ENCODE peak calls at places on chromosomes 2 and 18, in seven cellular contexts. Y is uterus, H is adrenal gland, B is Peyer's patch, N is mammary epithelial cell, Z is SK-N-SH, W is psoas muscle. V is an unnamed sample.

GRCh38 chr2:31249009-31249690 is 15.2 kb downstream of the EHD3 start:
- DNase-seq in Y (no peak), H (no peak), B (no peak), N (no peak), Z (no peak), W (no peak), V (no peak)

GRCh38 chr2:163348843-163349395 is 386.9 kb downstream of the FIGN start:
- DNase-seq in Y (peak), H (peak), B (peak), N (peak), Z (no peak), W (no peak), V (peak)

GRCh38 chr18:47981320-47981719 is 50.9 kb upstream of the SMAD2 start:
- DNase-seq in Y (no peak), H (no peak), B (no peak), N (no peak), Z (no peak), W (no peak), V (no peak)

GRCh38 chr18:32177530-32177929 is 12.3 kb upstream of the MEP1B start:
- DNase-seq in Y (no peak), H (no peak), B (no peak), N (peak), Z (no peak), W (no peak), V (no peak)

GRCh38 chr2:9821805-9822445 is 21.3 kb upstream of the TAF1B start:
- DNase-seq in Y (no peak), H (no peak), B (peak), N (no peak), Z (no peak), W (no peak), V (no peak)

GRCh38 chr2:223203971-223204370 is 152.0 kb downstream of the KCNE4 start:
- DNase-seq in Y (no peak), H (no peak), B (no peak), N (peak), Z (no peak), W (no peak), V (peak)

GRCh38 chr2:68689553-68690537 is 44.8 kb upstream of the ARHGAP25 start:
- DNase-seq in Y (no peak), H (no peak), B (no peak), N (no peak), Z (no peak), W (no peak), V (no peak)

GRCh38 chr2:231709636-231709980 is 1.3 kb downstream of the PTMA start:
- DNase-seq in Y (peak), H (peak), B (peak), N (peak), Z (no peak), W (peak), V (no peak)

GRCh38 chr18:22674300-22674699 is 256.6 kb upstream of the CTAGE1 start:
- DNase-seq in Y (no peak), H (peak), B (no peak), N (peak), Z (no peak), W (no peak), V (peak)

GRCh38 chr18:56952026-56952425 is 194.9 kb upstream of the BOD1L2 start:
- DNase-seq in Y (no peak), H (no peak), B (no peak), N (no peak), Z (no peak), W (no peak), V (no peak)

GRCh38 chr18:58850784-58851469 is 13.8 kb upstream of the ZNF532 start:
- DNase-seq in Y (no peak), H (no peak), B (no peak), N (no peak), Z (no peak), W (peak), V (no peak)

GRCh38 chr2:141105763-141106162 is 1025.1 kb downstream of the LRP1B start:
- DNase-seq in Y (no peak), H (no peak), B (no peak), N (no peak), Z (no peak), W (no peak), V (peak)

DNA sequence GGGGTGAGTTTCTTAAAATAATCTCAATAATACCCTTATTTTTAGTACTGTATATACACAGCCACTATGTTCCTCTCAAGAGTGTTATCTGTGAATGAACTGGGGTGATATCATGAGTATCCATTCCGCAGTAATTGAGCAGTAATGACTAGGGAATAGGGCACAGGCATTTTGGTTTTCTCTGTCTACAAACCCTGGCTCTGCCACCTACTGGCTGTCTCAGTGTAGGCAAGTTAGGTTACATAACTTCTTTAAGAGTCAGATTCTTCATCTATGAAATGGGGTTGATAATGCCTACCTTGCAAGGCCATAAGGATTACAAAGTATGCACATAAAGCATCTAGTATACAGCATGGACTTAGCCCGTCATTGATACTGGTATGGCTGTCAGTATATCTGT is 555.8 kb downstream of the NRXN1 start:
- DNase-seq in Y (no peak), H (no peak), B (no peak), N (peak), Z (no peak), W (no peak), V (no peak)
- TF ChIP-seq CTCF in Y (no peak), H (no peak), B (no peak), N (peak), Z (no peak), W (no peak), V (no peak)

DNA sequence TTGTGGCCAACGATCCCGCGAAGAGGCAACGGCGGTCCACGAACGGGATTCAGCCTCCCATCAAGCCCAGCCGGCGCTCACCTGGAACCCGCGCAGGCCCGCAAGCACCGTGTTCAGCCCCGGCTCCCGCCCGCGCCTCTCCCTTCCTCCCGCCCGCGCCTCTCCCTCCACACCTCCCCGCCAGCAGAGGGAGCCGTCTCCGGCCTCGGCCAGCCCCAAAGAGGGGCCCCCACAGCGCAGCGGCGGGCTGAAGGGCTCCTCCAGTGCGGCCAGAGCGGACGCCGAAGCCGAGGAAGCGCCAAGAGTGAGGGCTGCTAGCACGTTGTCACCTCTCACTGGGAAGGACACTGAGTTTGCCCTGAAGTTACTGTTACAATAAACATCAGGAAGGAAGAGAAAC is 55.3 kb upstream of the LAPTM4A start:
- DNase-seq in Y (no peak), H (peak), B (peak), N (peak), Z (no peak), W (peak), V (no peak)
- TF ChIP-seq CTCF in Y (no peak), H (peak), B (peak), N (peak), Z (peak), W (peak), V (peak)

GRCh38 chr2:203533696-203534471 is 1.2 kb downstream of the RAPH1 start:
- DNase-seq in Y (no peak), H (no peak), B (no peak), N (peak), Z (peak), W (no peak), V (peak)

GRCh38 chr2:203535784-203536590 is 886 bp upstream of the RAPH1 start:
- DNase-seq in Y (no peak), H (no peak), B (no peak), N (no peak), Z (no peak), W (no peak), V (peak)

GRCh38 chr2:203534486-203535077 is 519 bp downstream of the RAPH1 start:
- DNase-seq in Y (peak), H (peak), B (peak), N (peak), Z (peak), W (no peak), V (no peak)

GRCh38 chr2:203532957-203533695 is 2.0 kb downstream of the RAPH1 start:
- DNase-seq in Y (peak), H (peak), B (no peak), N (peak), Z (peak), W (no peak), V (peak)

DNA sequence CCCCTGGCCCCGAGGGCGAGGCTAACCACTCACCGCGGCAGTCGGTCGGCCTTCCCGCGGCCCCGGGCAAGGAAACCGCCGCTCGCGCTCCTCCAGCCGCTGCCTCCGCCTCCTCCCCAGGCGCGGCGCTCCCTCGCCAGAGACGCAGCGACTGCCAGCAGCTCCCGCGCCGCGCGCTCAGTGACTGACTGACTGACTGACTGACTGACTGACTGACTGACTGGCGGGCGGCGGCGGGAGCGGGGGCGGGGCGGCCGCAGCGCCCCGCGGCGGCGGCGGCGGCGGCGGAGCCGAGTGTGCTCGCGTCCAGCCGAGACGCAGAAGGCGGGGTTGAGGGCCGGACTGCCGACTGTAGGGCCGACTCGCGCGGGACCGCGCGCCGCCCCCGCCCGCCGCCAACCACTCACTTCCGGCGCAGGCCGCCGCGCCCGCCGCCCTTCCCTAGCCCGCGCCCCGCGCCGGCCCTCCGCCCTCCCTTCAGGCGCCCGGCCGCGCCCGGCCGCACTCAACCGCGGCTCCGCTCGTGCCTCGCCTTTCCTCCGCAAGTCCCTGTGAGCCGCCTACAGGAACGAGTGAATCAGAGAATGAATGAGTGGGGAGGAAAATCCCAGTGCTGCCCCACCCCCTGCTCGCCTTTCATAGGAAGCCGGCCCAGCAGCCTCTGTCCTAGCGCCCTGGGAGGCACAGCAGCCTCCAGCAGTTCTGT is at the start of gene RAPH1:
- DNase-seq in Y (peak), H (peak), B (peak), N (peak), Z (peak), W (peak), V (peak)
- TF ChIP-seq CTCF in Y (peak), H (no peak), B (peak), N (no peak), Z (no peak), W (peak), V (no peak)

DNA sequence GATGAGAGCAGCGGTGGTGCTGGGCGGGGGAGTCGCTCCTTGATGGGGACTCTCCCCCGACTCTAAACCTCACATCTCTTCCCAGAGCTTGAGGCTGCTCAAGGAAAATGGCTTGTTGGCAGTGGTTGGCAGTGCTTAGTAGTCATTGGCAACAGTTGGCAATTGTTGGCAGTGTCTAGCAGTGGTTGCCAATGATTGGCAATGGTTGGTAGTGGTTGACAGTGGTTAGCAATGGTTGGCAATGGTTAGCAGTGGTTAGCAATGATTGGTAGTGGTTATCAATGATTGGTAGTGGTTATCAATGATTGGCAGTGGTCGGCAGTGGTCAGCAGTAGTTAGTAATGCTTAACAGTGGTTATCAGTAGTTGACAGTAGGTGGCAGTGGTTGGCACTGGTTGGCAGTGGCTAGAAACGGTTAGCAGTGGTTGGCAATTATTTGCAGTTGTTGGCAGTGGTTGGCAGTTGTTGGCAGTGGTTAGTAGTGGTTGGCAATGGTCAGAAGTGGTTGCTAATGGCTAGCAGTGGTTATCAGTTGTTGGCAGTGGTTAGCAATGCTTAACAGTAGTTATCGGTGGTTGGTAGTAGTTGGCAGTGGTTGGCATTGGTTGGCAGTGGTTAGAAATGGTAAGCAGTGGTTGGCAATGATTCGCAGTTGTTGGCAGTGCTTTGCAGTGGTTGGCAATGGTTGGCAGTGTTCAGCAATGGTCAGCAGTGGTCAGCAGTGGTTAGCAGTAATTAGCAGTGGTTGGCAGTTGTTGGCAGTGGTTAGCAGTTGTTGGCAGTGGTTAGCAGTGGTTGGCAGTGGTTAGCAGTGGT is 85.4 kb upstream of the OTOS start:
- DNase-seq in Y (no peak), H (peak), B (peak), N (no peak), Z (no peak), W (no peak), V (no peak)
- TF ChIP-seq CTCF in Y (no peak), H (no peak), B (no peak), N (peak), Z (no peak), W (no peak), V (no peak)

GRCh38 chr18:46072959-46073358 is 899 bp upstream of the PSTPIP2 start:
- DNase-seq in Y (no peak), H (no peak), B (no peak), N (no peak), Z (no peak), W (no peak), V (no peak)

GRCh38 chr18:46071615-46071893 is 506 bp downstream of the PSTPIP2 start:
- DNase-seq in Y (no peak), H (no peak), B (no peak), N (no peak), Z (no peak), W (no peak), V (no peak)

GRCh38 chr18:46070683-46071614 is 1.1 kb downstream of the PSTPIP2 start:
- DNase-seq in Y (no peak), H (no peak), B (no peak), N (no peak), Z (peak), W (no peak), V (no peak)

GRCh38 chr18:46071894-46072867 is at the start of gene PSTPIP2:
- DNase-seq in Y (peak), H (peak), B (peak), N (peak), Z (peak), W (peak), V (peak)

DNA sequence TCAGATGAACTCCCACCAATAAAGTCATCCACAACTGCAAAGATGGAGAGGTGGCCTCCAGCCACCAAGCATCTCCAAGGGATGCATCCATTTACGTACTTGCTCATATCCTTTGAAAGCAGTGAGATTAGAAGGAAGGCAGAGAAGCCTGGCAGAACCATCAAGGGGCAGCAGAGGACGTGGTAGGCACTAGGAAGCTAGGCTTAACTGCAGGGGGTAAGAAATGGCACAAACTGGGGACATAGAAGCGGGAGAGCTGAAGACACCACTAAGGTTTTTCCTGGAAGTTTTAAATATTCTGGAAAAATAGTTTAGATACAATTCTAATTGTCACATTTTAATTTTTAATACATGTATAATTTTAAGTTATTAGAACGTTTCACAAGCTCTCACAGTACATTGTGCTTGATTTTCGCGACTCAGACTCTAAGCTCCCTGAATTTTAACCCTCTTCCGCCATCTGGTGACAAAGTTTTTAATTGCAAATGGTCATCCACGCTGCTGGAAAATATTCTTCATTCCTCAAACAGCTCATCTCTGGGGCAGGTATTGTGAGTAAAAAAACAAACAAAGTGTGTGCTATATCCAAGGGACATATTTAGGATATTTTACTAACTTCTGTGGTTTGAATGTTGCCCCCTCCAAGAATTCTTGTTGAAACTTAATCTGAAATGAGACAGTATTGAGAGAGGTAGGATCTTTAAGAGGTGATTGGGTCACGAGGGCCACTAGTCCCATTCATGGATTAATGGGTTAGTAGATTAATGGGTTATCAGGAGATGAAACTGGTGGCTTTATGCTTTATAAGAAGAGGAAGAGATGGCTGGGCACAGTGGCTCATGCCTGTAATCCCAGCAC is 1.6 kb upstream of the PSTPIP2 start:
- DNase-seq in Y (peak), H (peak), B (peak), N (peak), Z (peak), W (no peak), V (peak)
- TF ChIP-seq CTCF in Y (peak), H (peak), B (peak), N (peak), Z (peak), W (peak), V (peak)

DNA sequence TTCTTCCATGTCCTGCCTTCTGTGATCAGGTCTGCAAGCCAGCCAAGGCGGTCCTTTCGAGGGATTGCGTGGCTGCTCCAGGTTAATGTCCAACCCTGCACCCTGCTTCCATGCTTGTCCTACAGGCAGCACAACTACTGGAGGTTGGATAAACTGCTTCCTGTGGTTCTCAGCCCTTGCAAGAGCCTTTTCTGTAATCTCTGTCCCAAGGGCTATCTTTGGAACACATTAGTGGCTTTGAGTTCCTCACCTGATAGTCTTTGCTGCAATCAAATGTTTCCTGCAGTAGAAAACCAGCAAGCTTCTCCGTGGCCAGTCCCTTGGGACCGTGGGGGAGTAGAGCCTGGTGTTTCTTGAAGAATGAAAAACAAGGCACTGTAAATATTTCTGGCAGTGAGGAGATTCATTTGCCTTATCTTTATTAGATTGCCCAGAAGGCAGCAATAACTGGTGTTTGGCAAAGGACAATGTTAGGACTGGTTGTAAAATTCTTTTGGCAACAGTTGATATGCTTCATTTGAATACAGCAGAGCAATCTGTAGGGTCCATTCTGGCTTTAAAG is 214.4 kb downstream of the FHOD3 start:
- DNase-seq in Y (no peak), H (no peak), B (no peak), N (no peak), Z (peak), W (no peak), V (no peak)
- TF ChIP-seq CTCF in Y (no peak), H (no peak), B (no peak), N (no peak), Z (no peak), W (no peak), V (no peak)